ENCODE peak calls at places on chromosomes 13 and 19, in nine cellular contexts. U is posterior cingulate gyrus; H is IMR-90; K is retinal pigment epithelial cell; M is MM.1S; B is GM06990; Y is hypothalamus; E is BE2C; V is stimulated activated CD4-positive, alpha-beta T cell treated with anti-CD3 and anti-CD28 coated beads, Interleukin-15, amount 100 ng/mL, for 1 hour. X is an unnamed sample.

GRCh38 chr13:98476538-98476966 is 100.4 kb downstream of the STK24 start:
- DNase-seq in V (peak), U (no peak), E (no peak), B (peak), Y (no peak), M (peak), K (peak), H (peak), X (no peak)

GRCh38 chr13:25286308-25286968 is 850 bp downstream of the MTMR6 start:
- DNase-seq in Y (peak), B (peak), K (no peak), V (no peak), M (no peak), U (peak), E (peak), H (peak), X (peak)

GRCh38 chr19:38735257-38735686 is 9.0 kb downstream of the CAPN12 start:
- DNase-seq in Y (no peak), K (no peak), H (no peak), U (no peak), E (no peak), B (peak), V (no peak), M (no peak), X (no peak)

GRCh38 chr13:41883147-41883546 is 77.8 kb downstream of the VWA8 start:
- DNase-seq in K (no peak), U (no peak), H (no peak), M (no peak), V (no peak), E (no peak), Y (no peak), B (no peak), X (no peak)

GRCh38 chr19:48170817-48171347 is 402 bp downstream of the ZSWIM9 start:
- DNase-seq in B (no peak), M (peak), U (no peak), Y (no peak), V (no peak), H (no peak), E (no peak), K (no peak), X (no peak)

GRCh38 chr19:10602330-10603083 is 15.4 kb upstream of the AP1M2 start:
- DNase-seq in K (no peak), U (peak), H (peak), Y (peak), E (peak), B (peak), V (peak), M (peak), X (peak)

GRCh38 chr19:5947435-5947834 is 30.5 kb downstream of the RANBP3 start:
- DNase-seq in Y (peak), U (peak), K (no peak), M (no peak), E (no peak), H (peak), B (no peak), V (no peak), X (peak)

GRCh38 chr19:5354403-5354802 is 13.8 kb upstream of the PTPRS start:
- DNase-seq in H (no peak), M (no peak), K (no peak), Y (no peak), B (no peak), V (no peak), U (no peak), E (peak), X (no peak)

GRCh38 chr19:45729774-45730388 is 815 bp downstream of the FBXO46 start:
- DNase-seq in Y (no peak), B (no peak), E (no peak), U (no peak), K (no peak), H (no peak), M (no peak), V (no peak), X (no peak)

GRCh38 chr19:40356681-40357595 is 8.4 kb downstream of the PLD3 start:
- DNase-seq in B (no peak), M (no peak), H (peak), Y (no peak), E (no peak), K (no peak), V (no peak), U (no peak), X (no peak)

GRCh38 chr19:56091066-56091490 is 30.0 kb downstream of the ZNF787 start:
- DNase-seq in E (no peak), U (no peak), M (no peak), B (no peak), V (no peak), K (peak), Y (no peak), H (peak), X (no peak)

GRCh38 chr13:32362574-32362973 is 47.3 kb downstream of the BRCA2 start:
- DNase-seq in U (no peak), B (no peak), M (no peak), V (no peak), E (no peak), Y (no peak), H (no peak), K (no peak), X (no peak)

GRCh38 chr13:96710166-96710866 is 284.0 kb downstream of the OXGR1 start:
- DNase-seq in H (no peak), U (no peak), K (no peak), E (peak), Y (no peak), V (no peak), M (peak), B (no peak), X (no peak)

GRCh38 chr19:52992109-52993004 is 21.4 kb upstream of the ERVV-1 start:
- DNase-seq in B (no peak), V (no peak), U (peak), H (no peak), M (no peak), K (no peak), Y (no peak), E (no peak), X (no peak)

GRCh38 chr13:75430618-75431209 is 51.3 kb downstream of the TBC1D4 start:
- DNase-seq in M (no peak), Y (no peak), K (no peak), H (no peak), E (no peak), V (no peak), B (no peak), U (no peak), X (no peak)

GRCh38 chr19:43524922-43525835 is 1.8 kb downstream of the ETHE1 start:
- DNase-seq in V (no peak), B (peak), E (no peak), M (no peak), Y (peak), K (no peak), H (peak), U (peak), X (peak)

GRCh38 chr19:54481326-54481930 is 8.3 kb upstream of the CDC42EP5 start:
- DNase-seq in M (peak), E (peak), Y (peak), B (peak), H (peak), U (no peak), K (no peak), V (no peak), X (no peak)

GRCh38 chr19:48676487-48676886 is 3.7 kb upstream of the NTN5 start:
- DNase-seq in K (no peak), H (no peak), B (no peak), V (no peak), E (no peak), M (no peak), U (no peak), Y (no peak), X (no peak)

GRCh38 chr13:38395505-38395803 is 45.8 kb downstream of the UFM1 start:
- DNase-seq in M (no peak), U (no peak), H (no peak), B (no peak), E (no peak), K (no peak), V (no peak), Y (no peak), X (no peak)

GRCh38 chr19:46192990-46193650 is 36.4 kb upstream of the IGFL1 start:
- DNase-seq in H (peak), V (no peak), E (peak), M (no peak), B (no peak), K (no peak), U (no peak), Y (no peak), X (no peak)

GRCh38 chr19:56217039-56217949 is 15.2 kb downstream of the ZSCAN5C start:
- DNase-seq in H (peak), Y (no peak), K (no peak), U (no peak), B (peak), E (no peak), V (no peak), M (no peak), X (no peak)

GRCh38 chr19:30932854-30933253 is 416.4 kb downstream of the TSHZ3 start:
- DNase-seq in B (no peak), M (no peak), V (no peak), K (no peak), U (no peak), H (no peak), Y (no peak), E (no peak), X (no peak)

GRCh38 chr19:30371157-30371845 is 883 bp upstream of the ZNF536 start:
- DNase-seq in Y (no peak), B (no peak), K (no peak), M (no peak), U (no peak), H (no peak), E (no peak), V (no peak), X (no peak)

GRCh38 chr19:48945415-48945814 is 9.3 kb upstream of the BAX start:
- DNase-seq in H (no peak), M (no peak), B (no peak), E (no peak), V (no peak), Y (no peak), K (no peak), U (no peak), X (no peak)

GRCh38 chr13:101845501-101846012 is 393.1 kb downstream of the ITGBL1 start:
- DNase-seq in E (no peak), U (no peak), H (peak), K (no peak), B (no peak), M (no peak), Y (no peak), V (no peak), X (no peak)

GRCh38 chr19:57280913-57281425 is 684 bp downstream of the ZNF460 start:
- DNase-seq in H (no peak), M (peak), Y (no peak), B (peak), E (no peak), V (no peak), K (no peak), U (no peak), X (no peak)

GRCh38 chr19:18294467-18294864 is 13.0 kb upstream of the JUND start:
- DNase-seq in K (no peak), M (peak), V (peak), Y (peak), H (no peak), E (peak), B (peak), U (peak), X (no peak)